ENCODE peak calls at places on chromosomes 1 and 21, in four cellular contexts. One of them, this sample, is unnamed.

GRCh38 chr1:158112994-158113758 is 67.5 kb upstream of the CD1D start:
- DNase-seq in cardiac fibroblast: peak
- DNase-seq in AG09309: no peak
- DNase-seq in mesothelial cell of epicardium: no peak
- DNase-seq in this sample: no peak

GRCh38 chr1:93111561-93111960 is 32.5 kb downstream of the MTF2 start:
- DNase-seq in cardiac fibroblast: peak
- DNase-seq in AG09309: no peak
- DNase-seq in mesothelial cell of epicardium: no peak
- DNase-seq in this sample: no peak

GRCh38 chr1:9724706-9725476 is 73.4 kb downstream of the PIK3CD start:
- DNase-seq in cardiac fibroblast: peak
- DNase-seq in AG09309: no peak
- DNase-seq in mesothelial cell of epicardium: no peak
- DNase-seq in this sample: no peak

GRCh38 chr1:227789042-227789880 is 26.2 kb upstream of the PRSS38 start:
- DNase-seq in cardiac fibroblast: no peak
- DNase-seq in AG09309: no peak
- DNase-seq in mesothelial cell of epicardium: no peak
- DNase-seq in this sample: peak

GRCh38 chr1:237041795-237042466 is at the start of gene RYR2:
- DNase-seq in cardiac fibroblast: peak
- DNase-seq in AG09309: no peak
- DNase-seq in mesothelial cell of epicardium: peak
- DNase-seq in this sample: no peak

GRCh38 chr1:151820940-151821339 is 10.7 kb downstream of the RORC start:
- DNase-seq in cardiac fibroblast: no peak
- DNase-seq in AG09309: no peak
- DNase-seq in mesothelial cell of epicardium: no peak
- DNase-seq in this sample: no peak

GRCh38 chr1:230195199-230195598 is 128.2 kb downstream of the GALNT2 start:
- DNase-seq in cardiac fibroblast: no peak
- DNase-seq in AG09309: no peak
- DNase-seq in mesothelial cell of epicardium: no peak
- DNase-seq in this sample: no peak

GRCh38 chr1:192626366-192627179 is 9.4 kb upstream of the RGS13 start:
- DNase-seq in cardiac fibroblast: peak
- DNase-seq in AG09309: no peak
- DNase-seq in mesothelial cell of epicardium: no peak
- DNase-seq in this sample: no peak

GRCh38 chr1:63907051-63907450 is 133.2 kb downstream of the ROR1 start:
- DNase-seq in cardiac fibroblast: no peak
- DNase-seq in AG09309: no peak
- DNase-seq in mesothelial cell of epicardium: no peak
- DNase-seq in this sample: no peak

GRCh38 chr1:157269656-157270375 is 131.6 kb upstream of the ETV3 start:
- DNase-seq in cardiac fibroblast: no peak
- DNase-seq in AG09309: no peak
- DNase-seq in mesothelial cell of epicardium: no peak
- DNase-seq in this sample: no peak

GRCh38 chr1:24964811-24965570 is 34.9 kb upstream of the RUNX3 start:
- DNase-seq in cardiac fibroblast: no peak
- DNase-seq in AG09309: peak
- DNase-seq in mesothelial cell of epicardium: no peak
- DNase-seq in this sample: no peak

GRCh38 chr21:40136571-40136970 is 269.3 kb downstream of the PCP4 start:
- DNase-seq in cardiac fibroblast: no peak
- DNase-seq in AG09309: no peak
- DNase-seq in mesothelial cell of epicardium: no peak
- DNase-seq in this sample: no peak

GRCh38 chr21:44364151-44365053 is 11.0 kb downstream of the TRPM2 start:
- DNase-seq in cardiac fibroblast: no peak
- DNase-seq in AG09309: no peak
- DNase-seq in mesothelial cell of epicardium: no peak
- DNase-seq in this sample: no peak
- TF ChIP-seq CTCF in cardiac fibroblast: no peak
- TF ChIP-seq CTCF in AG09309: no peak
- TF ChIP-seq CTCF in mesothelial cell of epicardium: no peak
- TF ChIP-seq CTCF in this sample: no peak

GRCh38 chr1:84825161-84825560 is 67.8 kb downstream of the LPAR3 start:
- DNase-seq in cardiac fibroblast: no peak
- DNase-seq in AG09309: no peak
- DNase-seq in mesothelial cell of epicardium: no peak
- DNase-seq in this sample: no peak
- TF ChIP-seq CTCF in cardiac fibroblast: no peak
- TF ChIP-seq CTCF in AG09309: no peak
- TF ChIP-seq CTCF in mesothelial cell of epicardium: no peak
- TF ChIP-seq CTCF in this sample: no peak

DNA sequence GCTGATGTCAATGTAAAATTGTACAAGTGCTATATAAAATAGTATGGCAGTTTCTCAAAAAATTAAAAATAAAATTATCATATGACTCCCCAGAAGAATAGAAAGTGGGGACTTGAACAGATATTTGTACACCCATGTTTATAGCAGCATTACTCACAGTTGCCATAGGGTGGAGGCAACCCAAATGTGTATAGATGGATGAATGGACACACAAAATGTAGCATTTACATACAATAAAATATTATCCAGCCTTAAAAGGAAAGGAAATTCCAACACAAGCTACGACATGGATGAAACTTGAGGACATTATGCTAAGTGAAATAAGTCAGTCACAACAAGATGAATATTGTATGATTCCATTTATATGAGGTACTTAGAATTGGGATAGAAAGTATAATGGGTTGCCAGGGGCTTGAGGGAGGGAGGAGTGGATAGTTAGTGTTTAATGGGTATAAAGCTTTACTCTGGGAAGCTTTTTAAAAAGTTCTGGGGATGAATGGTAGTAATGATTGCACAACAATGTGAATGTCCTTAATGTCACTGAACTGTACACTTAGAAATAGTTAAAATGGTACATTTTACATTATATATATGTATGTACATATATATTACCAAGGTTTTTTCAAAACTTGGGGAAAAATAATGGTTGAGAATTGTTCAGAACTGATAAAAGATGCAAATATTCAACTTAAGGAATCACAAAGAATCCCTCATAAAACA is 53.0 kb upstream of the ADORA3 start:
- DNase-seq in cardiac fibroblast: no peak
- DNase-seq in AG09309: no peak
- DNase-seq in mesothelial cell of epicardium: no peak
- DNase-seq in this sample: no peak
- TF ChIP-seq CTCF in cardiac fibroblast: no peak
- TF ChIP-seq CTCF in AG09309: no peak
- TF ChIP-seq CTCF in mesothelial cell of epicardium: no peak
- TF ChIP-seq CTCF in this sample: peak

DNA sequence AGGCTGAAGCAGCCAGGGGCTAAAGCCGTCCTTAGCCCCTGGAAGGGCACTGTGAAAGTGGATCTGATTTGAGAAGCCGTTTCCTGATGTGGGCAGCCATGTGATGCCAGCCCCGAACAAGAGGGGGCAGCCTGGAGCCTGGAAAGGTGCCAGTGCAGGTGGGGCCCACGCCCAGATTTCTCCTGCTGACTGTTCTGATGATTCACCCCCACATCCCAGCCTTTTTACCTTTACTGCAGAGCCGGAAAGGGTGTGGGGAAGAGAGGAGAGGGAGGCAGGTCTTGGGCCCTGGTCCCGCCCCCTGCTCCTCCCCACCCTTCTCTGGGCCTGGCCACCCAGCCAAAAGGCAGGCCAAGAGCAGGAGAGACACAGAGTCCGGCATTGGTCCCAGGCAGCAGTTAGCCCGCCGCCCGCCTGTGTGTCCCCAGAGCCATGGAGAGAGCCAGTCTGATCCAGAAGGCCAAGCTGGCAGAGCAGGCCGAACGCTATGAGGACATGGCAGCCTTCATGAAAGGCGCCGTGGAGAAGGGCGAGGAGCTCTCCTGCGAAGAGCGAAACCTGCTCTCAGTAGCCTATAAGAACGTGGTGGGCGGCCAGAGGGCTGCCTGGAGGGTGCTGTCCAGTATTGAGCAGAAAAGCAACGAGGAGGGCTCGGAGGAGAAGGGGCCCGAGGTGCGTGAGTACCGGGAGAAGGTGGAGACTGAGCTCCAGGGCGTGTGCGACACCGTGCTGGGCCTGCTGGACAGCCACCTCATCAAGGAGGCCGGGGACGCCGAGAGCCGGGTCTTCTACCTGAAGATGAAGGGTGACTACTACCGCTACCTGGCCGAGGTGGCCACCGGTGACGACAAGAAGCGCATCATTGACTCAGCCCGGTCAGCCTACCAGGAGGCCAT is at the start of gene SFN:
- DNase-seq in cardiac fibroblast: no peak
- DNase-seq in AG09309: no peak
- DNase-seq in mesothelial cell of epicardium: no peak
- DNase-seq in this sample: no peak
- TF ChIP-seq CTCF in cardiac fibroblast: peak
- TF ChIP-seq CTCF in AG09309: peak
- TF ChIP-seq CTCF in mesothelial cell of epicardium: peak
- TF ChIP-seq CTCF in this sample: peak

GRCh38 chr1:111990026-111990877 is 784 bp upstream of the KCND3 start:
- DNase-seq in cardiac fibroblast: peak
- DNase-seq in AG09309: no peak
- DNase-seq in mesothelial cell of epicardium: no peak
- DNase-seq in this sample: no peak

GRCh38 chr1:111989531-111990025 is at the start of gene KCND3:
- DNase-seq in cardiac fibroblast: peak
- DNase-seq in AG09309: no peak
- DNase-seq in mesothelial cell of epicardium: peak
- DNase-seq in this sample: no peak

GRCh38 chr1:111988743-111989453 is 570 bp downstream of the KCND3 start:
- DNase-seq in cardiac fibroblast: no peak
- DNase-seq in AG09309: no peak
- DNase-seq in mesothelial cell of epicardium: no peak
- DNase-seq in this sample: no peak

GRCh38 chr1:111992396-111992985 is 3.0 kb upstream of the KCND3 start:
- DNase-seq in cardiac fibroblast: no peak
- DNase-seq in AG09309: no peak
- DNase-seq in mesothelial cell of epicardium: no peak
- DNase-seq in this sample: no peak

DNA sequence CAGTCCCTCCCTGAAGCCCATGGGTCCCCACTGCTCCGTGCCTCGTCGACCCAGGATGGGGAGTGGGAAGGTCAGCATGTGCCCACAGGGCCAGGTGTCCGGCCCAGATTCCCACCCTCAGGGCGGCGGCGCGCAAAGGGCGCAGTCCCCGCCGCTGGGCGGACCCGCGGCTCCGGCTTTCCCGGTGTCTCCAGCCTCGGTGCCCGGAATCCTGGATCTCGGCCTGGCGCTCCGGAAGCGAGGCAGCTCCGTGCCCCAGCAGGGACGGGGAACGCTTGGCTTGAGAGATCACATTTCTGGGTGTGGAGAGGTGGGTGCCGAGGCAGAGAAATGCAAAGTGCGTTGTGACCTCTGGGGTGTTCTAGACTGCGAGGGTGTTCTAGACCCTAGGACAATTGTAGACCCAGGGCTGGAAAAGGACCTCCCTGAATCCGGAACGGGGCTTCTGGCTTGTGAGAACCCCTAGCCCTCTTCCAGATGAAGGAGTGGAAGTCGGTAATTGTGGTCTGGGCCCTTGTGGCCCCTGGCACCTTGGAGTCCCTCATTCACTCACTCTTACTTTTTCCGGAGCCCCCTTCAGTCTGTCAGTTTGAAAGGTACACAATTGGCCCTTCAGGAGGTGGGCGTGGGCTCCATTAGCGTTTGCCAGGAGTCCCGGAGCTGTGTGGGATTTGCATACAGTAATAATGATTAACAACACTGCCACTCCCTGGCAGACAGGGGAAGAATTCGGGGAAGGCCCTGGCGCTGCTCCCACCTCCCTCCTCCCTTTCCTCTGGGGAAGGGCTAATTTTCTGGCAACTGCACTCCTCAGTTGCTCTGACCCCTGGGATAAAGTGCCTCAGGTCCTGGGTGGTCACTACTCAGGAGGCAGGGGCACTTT is 1.7 kb upstream of the KCND3 start:
- DNase-seq in cardiac fibroblast: peak
- DNase-seq in AG09309: peak
- DNase-seq in mesothelial cell of epicardium: no peak
- DNase-seq in this sample: no peak
- TF ChIP-seq CTCF in cardiac fibroblast: peak
- TF ChIP-seq CTCF in AG09309: peak
- TF ChIP-seq CTCF in mesothelial cell of epicardium: no peak
- TF ChIP-seq CTCF in this sample: peak

GRCh38 chr1:233936422-233936821 is 31.9 kb downstream of the SLC35F3 start:
- DNase-seq in cardiac fibroblast: no peak
- DNase-seq in AG09309: no peak
- DNase-seq in mesothelial cell of epicardium: no peak
- DNase-seq in this sample: no peak
- TF ChIP-seq CTCF in cardiac fibroblast: no peak
- TF ChIP-seq CTCF in AG09309: no peak
- TF ChIP-seq CTCF in mesothelial cell of epicardium: no peak
- TF ChIP-seq CTCF in this sample: no peak

GRCh38 chr1:188590641-188591040 is 1761.9 kb downstream of the PLA2G4A start:
- DNase-seq in cardiac fibroblast: no peak
- DNase-seq in AG09309: no peak
- DNase-seq in mesothelial cell of epicardium: no peak
- DNase-seq in this sample: no peak

GRCh38 chr1:188599313-188599712 is 1770.6 kb downstream of the PLA2G4A start:
- DNase-seq in cardiac fibroblast: no peak
- DNase-seq in AG09309: no peak
- DNase-seq in mesothelial cell of epicardium: no peak
- DNase-seq in this sample: no peak

DNA sequence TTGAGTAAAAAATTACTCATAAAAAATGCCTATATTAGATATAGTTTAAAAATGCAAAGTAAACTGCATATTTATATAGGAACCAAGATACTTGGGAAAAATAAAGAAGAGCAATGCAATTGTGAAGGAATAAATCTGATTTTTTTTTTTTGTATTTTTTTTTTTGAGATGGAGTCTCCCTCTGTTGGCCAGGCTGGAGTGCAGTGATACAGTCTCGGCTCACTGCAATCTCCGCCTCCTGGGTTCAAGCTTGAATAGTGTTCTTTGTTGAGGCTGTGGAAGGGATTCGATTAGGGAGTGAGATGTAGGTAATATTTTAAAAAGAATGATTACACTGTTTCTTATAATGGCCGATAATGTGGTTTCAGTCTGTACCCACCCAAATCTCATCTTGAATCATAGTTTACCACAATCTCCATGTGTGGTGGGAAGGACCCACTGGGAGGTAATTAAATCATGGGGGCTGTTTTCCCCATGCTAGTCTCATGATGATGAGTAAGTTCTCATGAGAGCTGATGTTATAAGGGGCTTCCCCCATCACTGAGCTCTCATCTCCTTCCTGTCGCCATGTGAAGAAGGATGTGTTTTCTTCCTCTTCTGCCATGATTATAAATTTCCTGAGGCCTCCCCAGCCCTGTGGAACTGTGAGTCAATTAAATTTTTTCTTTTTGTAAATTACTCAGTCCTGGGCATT is 1765.9 kb downstream of the PLA2G4A start:
- DNase-seq in cardiac fibroblast: no peak
- DNase-seq in AG09309: no peak
- DNase-seq in mesothelial cell of epicardium: no peak
- DNase-seq in this sample: no peak
- TF ChIP-seq CTCF in cardiac fibroblast: peak
- TF ChIP-seq CTCF in AG09309: no peak
- TF ChIP-seq CTCF in mesothelial cell of epicardium: no peak
- TF ChIP-seq CTCF in this sample: peak

This sample was measured in osteocyte.